ENCODE peak calls at places on chromosome 18, in eight cellular contexts. U, V, R, J, N, E, A and Z are unnamed samples.

GRCh38 chr18:50666536-50666935 is 106.6 kb downstream of the MAPK4 start:
- DNase-seq in U (no peak), V (no peak), R (no peak), J (no peak), N (no peak), E (no peak), A (no peak), Z (no peak)

GRCh38 chr18:46097378-46097852 is 681 bp downstream of the ATP5F1A start:
- DNase-seq in U (no peak), V (no peak), R (no peak), J (no peak), N (no peak), E (no peak), A (no peak), Z (no peak)

GRCh38 chr18:58400337-58400885 is 228.5 kb downstream of the ALPK2 start:
- DNase-seq in U (no peak), V (no peak), R (no peak), J (no peak), N (no peak), E (peak; percentile 56), A (no peak), Z (no peak)

GRCh38 chr18:13218376-13219011 is at the start of gene LDLRAD4:
- DNase-seq in U (no peak), V (no peak), R (peak; percentile 86), J (peak; percentile 9), N (no peak), E (no peak), A (peak; percentile 80), Z (no peak)

GRCh38 chr18:79524181-79525078 is 128.7 kb downstream of the NFATC1 start:
- DNase-seq in U (no peak), V (no peak), R (peak; percentile 68), J (no peak), N (no peak), E (no peak), A (peak; percentile 66), Z (no peak)

GRCh38 chr18:63180971-63181376 is 138.6 kb downstream of the BCL2 start:
- DNase-seq in U (no peak), V (no peak), R (no peak), J (no peak), N (no peak), E (no peak), A (no peak), Z (no peak)

GRCh38 chr18:55105873-55106272 is 146.6 kb upstream of the CCDC68 start:
- DNase-seq in U (no peak), V (no peak), R (no peak), J (no peak), N (no peak), E (no peak), A (no peak), Z (no peak)

GRCh38 chr18:69002233-69002632 is 204.4 kb downstream of the CCDC102B start:
- DNase-seq in U (no peak), V (no peak), R (no peak), J (no peak), N (no peak), E (no peak), A (peak; percentile 10), Z (no peak)

GRCh38 chr18:75874401-75875093 is 447.0 kb upstream of the SMIM21 start:
- DNase-seq in U (no peak), V (no peak), R (no peak), J (no peak), N (no peak), E (no peak), A (no peak), Z (no peak)

GRCh38 chr18:80086281-80086680 is 22.8 kb upstream of the ADNP2 start:
- DNase-seq in U (no peak), V (no peak), R (no peak), J (no peak), N (no peak), E (no peak), A (no peak), Z (peak; percentile 48)

GRCh38 chr18:76602169-76602568 is 107.1 kb upstream of the ZNF516 start:
- DNase-seq in U (no peak), V (no peak), R (no peak), J (no peak), N (no peak), E (no peak), A (no peak), Z (no peak)

GRCh38 chr18:13587937-13588336 is 138.4 kb downstream of the FAM210A start:
- DNase-seq in U (no peak), V (no peak), R (no peak), J (no peak), N (peak; percentile 28), E (no peak), A (no peak), Z (no peak)

GRCh38 chr18:31206787-31207381 is 44.2 kb upstream of the DSC1 start:
- DNase-seq in U (peak; percentile 79), V (no peak), R (no peak), J (peak; percentile 99), N (peak; percentile 82), E (no peak), A (peak; percentile 24), Z (no peak)

GRCh38 chr18:51193621-51194287 is 3.7 kb downstream of the MEX3C start:
- DNase-seq in U (no peak), V (no peak), R (no peak), J (no peak), N (no peak), E (no peak), A (no peak), Z (no peak)

GRCh38 chr18:59910967-59911366 is 11.2 kb downstream of the PMAIP1 start:
- DNase-seq in U (no peak), V (no peak), R (no peak), J (no peak), N (no peak), E (no peak), A (no peak), Z (peak; percentile 26)

GRCh38 chr18:48815581-48816324 is 135.0 kb downstream of the SMAD7 start:
- DNase-seq in U (no peak), V (no peak), R (peak; percentile 77), J (no peak), N (no peak), E (no peak), A (no peak), Z (no peak)

GRCh38 chr18:58893388-58894099 is 28.9 kb downstream of the ZNF532 start:
- DNase-seq in U (peak; percentile 21), V (no peak), R (no peak), J (no peak), N (peak; percentile 15), E (no peak), A (no peak), Z (no peak)

GRCh38 chr18:22563098-22563707 is 145.5 kb upstream of the CTAGE1 start:
- DNase-seq in U (peak; percentile 83), V (peak; percentile 78), R (no peak), J (peak; percentile 18), N (peak; percentile 90), E (no peak), A (peak; percentile 61), Z (peak; percentile 91)

GRCh38 chr18:75896865-75897264 is 469.4 kb upstream of the SMIM21 start:
- DNase-seq in U (peak; percentile 30), V (no peak), R (no peak), J (peak; percentile 86), N (peak; percentile 49), E (no peak), A (peak; percentile 53), Z (no peak)

GRCh38 chr18:9521770-9522169 is 46.5 kb downstream of the RALBP1 start:
- DNase-seq in U (no peak), V (no peak), R (no peak), J (no peak), N (no peak), E (no peak), A (no peak), Z (no peak)

GRCh38 chr18:7822435-7823425 is 255.6 kb downstream of the PTPRM start:
- DNase-seq in U (peak; percentile 15), V (no peak), R (no peak), J (no peak), N (no peak), E (no peak), A (no peak), Z (no peak)

GRCh38 chr18:35040638-35040987 is 600 bp upstream of the MAPRE2 start:
- DNase-seq in U (no peak), V (no peak), R (no peak), J (peak; percentile 87), N (no peak), E (no peak), A (no peak), Z (no peak)

GRCh38 chr18:136433-136832 is 21.9 kb upstream of the USP14 start:
- DNase-seq in U (no peak), V (no peak), R (no peak), J (no peak), N (peak; percentile 64), E (no peak), A (peak; percentile 35), Z (no peak)

GRCh38 chr18:58223717-58224424 is 179.8 kb downstream of the NEDD4L start:
- DNase-seq in U (peak; percentile 97), V (peak; percentile 65), R (no peak), J (peak; percentile 80), N (peak; percentile 83), E (peak; percentile 80), A (no peak), Z (peak; percentile 80)

GRCh38 chr18:64037812-64038414 is 68.0 kb downstream of the SERPINB8 start:
- DNase-seq in U (peak; percentile 12), V (no peak), R (no peak), J (peak; percentile 66), N (peak; percentile 14), E (no peak), A (peak; percentile 71), Z (no peak)

GRCh38 chr18:12008181-12008767 is 27.0 kb downstream of the IMPA2 start:
- DNase-seq in U (no peak), V (no peak), R (no peak), J (no peak), N (no peak), E (no peak), A (no peak), Z (no peak)